ENCODE peak calls at places on chromosomes 12 and 14, in seven cellular contexts. Y is heart right ventricle, L is right cardiac atrium, V is Panc1, S is aorta, X is lower lobe of right lung, K is right lobe of liver. N is an unnamed sample.

GRCh38 chr12:93851245-93851665 is 174.1 kb downstream of the CRADD start:
- ATAC-seq in V (no peak), K (no peak), X (no peak), S (no peak), L (no peak), Y (no peak), N (no peak)

GRCh38 chr12:22682663-22683062 is 57.7 kb downstream of the ETNK1 start:
- ATAC-seq in Y (no peak), V (no peak), X (no peak), S (no peak), K (no peak), L (no peak), N (no peak)

GRCh38 chr14:65470404-65470880 is 57.9 kb downstream of the FUT8 start:
- ATAC-seq in Y (no peak), K (no peak), S (peak; percentile 57), V (peak; percentile 45), X (peak; percentile 52), L (peak; percentile 31), N (no peak)

GRCh38 chr12:65014504-65015271 is 106.4 kb downstream of the WIF1 start:
- ATAC-seq in Y (no peak), K (no peak), X (no peak), L (no peak), V (no peak), S (no peak), N (no peak)

GRCh38 chr12:123543541-123543940 is 10.0 kb upstream of the RILPL1 start:
- ATAC-seq in V (no peak), S (no peak), Y (no peak), L (no peak), X (no peak), K (no peak), N (no peak)

GRCh38 chr12:111202237-111202592 is 166.7 kb downstream of the PHETA1 start:
- ATAC-seq in Y (no peak), X (no peak), K (no peak), V (no peak), L (no peak), S (no peak), N (no peak)

GRCh38 chr12:62522984-62523383 is 56.4 kb downstream of the MON2 start:
- ATAC-seq in K (peak; percentile 76), Y (no peak), X (no peak), S (no peak), L (no peak), V (no peak), N (no peak)

GRCh38 chr12:64670856-64671639 is 60.8 kb downstream of the RASSF3 start:
- ATAC-seq in S (peak; percentile 61), Y (peak; percentile 31), K (no peak), V (peak; percentile 65), X (peak; percentile 79), L (peak; percentile 52), N (peak; percentile 75)

GRCh38 chr12:109625749-109626377 is 52.3 kb downstream of the MVK start:
- ATAC-seq in Y (no peak), S (no peak), L (no peak), V (no peak), X (no peak), K (no peak), N (no peak)

GRCh38 chr12:33429468-33429867 is 10.2 kb downstream of the SYT10 start:
- ATAC-seq in X (no peak), K (no peak), Y (no peak), V (no peak), S (no peak), L (no peak), N (no peak)

GRCh38 chr14:22627506-22628263 is 16.5 kb downstream of the OR6J1 start:
- ATAC-seq in X (no peak), L (no peak), Y (no peak), K (no peak), S (no peak), V (no peak), N (no peak)

GRCh38 chr12:67804168-67804567 is 155.6 kb downstream of the DYRK2 start:
- ATAC-seq in K (no peak), X (no peak), Y (no peak), V (no peak), L (no peak), S (no peak), N (no peak)

GRCh38 chr14:35878272-35879140 is 52.4 kb downstream of the BRMS1L start:
- ATAC-seq in K (peak; percentile 83), Y (peak; percentile 65), L (peak; percentile 86), V (no peak), X (peak; percentile 61), S (peak; percentile 69), N (peak; percentile 50)

GRCh38 chr12:4807813-4808212 is 87.6 kb downstream of the GALNT8 start:
- ATAC-seq in X (no peak), K (no peak), L (no peak), V (no peak), Y (no peak), S (no peak), N (no peak)

GRCh38 chr12:75670175-75670574 is 158.8 kb upstream of the KRR1 start:
- ATAC-seq in L (no peak), X (no peak), Y (no peak), S (no peak), K (no peak), V (no peak), N (no peak)

GRCh38 chr12:96364092-96364700 is 36.0 kb downstream of the CDK17 start:
- ATAC-seq in Y (no peak), S (no peak), K (no peak), L (no peak), V (no peak), X (no peak), N (no peak)

GRCh38 chr12:53461059-53461458 is 9.2 kb downstream of the PCBP2 start:
- ATAC-seq in L (peak; percentile 58), X (no peak), V (no peak), S (no peak), Y (peak; percentile 89), K (no peak), N (peak; percentile 42)

GRCh38 chr12:89453121-89453520 is 71.5 kb downstream of the GALNT4 start:
- ATAC-seq in V (no peak), S (no peak), L (peak; percentile 54), K (peak; percentile 42), Y (no peak), X (peak; percentile 57), N (peak; percentile 29)

GRCh38 chr12:89454080-89454848 is 70.3 kb downstream of the GALNT4 start:
- ATAC-seq in S (peak; percentile 36), L (peak; percentile 69), X (peak; percentile 40), K (peak; percentile 31), Y (peak; percentile 72), V (no peak), N (peak; percentile 44)

GRCh38 chr12:89450922-89451321 is 73.7 kb downstream of the GALNT4 start:
- ATAC-seq in V (no peak), S (no peak), X (no peak), K (no peak), L (no peak), Y (no peak), N (no peak)

GRCh38 chr12:89453579-89453978 is 71.0 kb downstream of the GALNT4 start:
- ATAC-seq in X (peak; percentile 87), L (peak; percentile 87), V (no peak), K (peak; percentile 91), Y (peak; percentile 88), S (peak; percentile 85), N (peak; percentile 89)

GRCh38 chr12:89451876-89452275 is 72.7 kb downstream of the GALNT4 start:
- ATAC-seq in S (peak; percentile 76), Y (peak; percentile 76), K (peak; percentile 69), V (peak; percentile 51), X (peak; percentile 52), L (peak; percentile 72), N (peak; percentile 49)
- H3K4me3 ChIP-seq in S (no peak overlapping the region), Y (no peak overlapping the region), K (no peak overlapping the region), V (no peak overlapping the region), X (no peak overlapping the region), L (no peak overlapping the region), N (peak overlapping the region; percentile 9)

DNA sequence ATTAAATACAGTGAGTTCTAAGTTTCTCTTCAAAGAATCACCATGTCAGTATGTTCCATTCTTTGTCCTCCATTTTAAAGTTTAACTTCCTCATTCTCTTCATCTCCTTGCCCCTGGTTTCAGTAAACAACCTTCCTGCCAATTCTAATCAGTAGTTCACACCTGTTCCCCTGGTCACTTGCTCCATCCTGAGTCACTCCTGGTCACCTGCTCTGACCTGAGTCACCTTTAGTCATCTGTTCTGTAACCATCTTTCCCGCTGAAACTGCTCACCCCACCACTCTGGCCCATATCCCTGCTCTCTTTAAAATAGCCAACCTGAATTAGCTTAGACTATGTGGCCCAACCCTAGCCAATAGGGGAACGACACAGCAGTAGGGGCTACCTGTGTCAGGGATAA is 1447.4 kb upstream of the TMEM132C start:
- ATAC-seq in L (no peak), S (no peak), Y (no peak), K (no peak), V (no peak), X (no peak), N (no peak)
- H3K4me3 ChIP-seq in L (no peak overlapping the region), S (no peak overlapping the region), Y (no peak overlapping the region), K (no peak overlapping the region), V (no peak overlapping the region), X (no peak overlapping the region), N (no peak overlapping the region)

GRCh38 chr14:68160779-68161546 is 341.4 kb downstream of the RAD51B start:
- ATAC-seq in Y (no peak), X (no peak), S (no peak), L (no peak), K (no peak), V (no peak), N (no peak)

GRCh38 chr14:68158640-68159039 is 339.1 kb downstream of the RAD51B start:
- ATAC-seq in Y (no peak), S (no peak), K (peak; percentile 50), X (no peak), V (no peak), L (no peak), N (no peak)

GRCh38 chr14:68160269-68160668 is 340.7 kb downstream of the RAD51B start:
- ATAC-seq in S (no peak), K (no peak), Y (no peak), L (no peak), V (no peak), X (no peak), N (no peak)

GRCh38 chr14:68153275-68153674 is 333.7 kb downstream of the RAD51B start:
- ATAC-seq in L (no peak), X (no peak), K (no peak), Y (no peak), S (no peak), V (no peak), N (no peak)

GRCh38 chr14:68157971-68158371 is 338.4 kb downstream of the RAD51B start:
- ATAC-seq in V (no peak), K (peak; percentile 74), S (no peak), L (no peak), X (no peak), Y (no peak), N (no peak)
- H3K4me3 ChIP-seq in V (no peak overlapping the region), K (no peak overlapping the region), S (no peak overlapping the region), L (no peak overlapping the region), X (no peak overlapping the region), Y (no peak overlapping the region), N (no peak overlapping the region)

GRCh38 chr14:105859717-105860614 is 333.6 kb downstream of the TMEM121 start:
- ATAC-seq in X (peak; percentile 12), S (peak; percentile 4), V (no peak), L (no peak), K (no peak), Y (no peak), N (no peak)
- H3K4me3 ChIP-seq in X (no peak overlapping the region), S (no peak overlapping the region), V (no peak overlapping the region), L (no peak overlapping the region), K (no peak overlapping the region), Y (no peak overlapping the region), N (no peak overlapping the region)